ENCODE peak calls at places on chromosomes 6 and 20, in four cellular contexts. O, V, J and M are unnamed samples.

GRCh38 chr6:154570505-154570904 is 60.0 kb upstream of the CNKSR3 start:
- DNase-seq in O (no peak), J (no peak), V (no peak), M (no peak)

GRCh38 chr20:2578430-2579192 is 42.2 kb downstream of the TMC2 start:
- DNase-seq in O (no peak), V (no peak), J (peak), M (no peak)

GRCh38 chr6:117414770-117415169 is 11.0 kb downstream of the ROS1 start:
- DNase-seq in O (no peak), J (no peak), V (peak), M (peak)

GRCh38 chr6:70423189-70424133 is 10.2 kb downstream of the FAM135A start:
- DNase-seq in J (no peak), O (no peak), V (peak), M (no peak)

GRCh38 chr6:24949020-24949569 is 13.3 kb upstream of the RIPOR2 start:
- DNase-seq in V (no peak), O (no peak), J (no peak), M (no peak)

GRCh38 chr20:63206878-63207277 is 9.1 kb downstream of the YTHDF1 start:
- DNase-seq in J (no peak), O (no peak), V (peak), M (no peak)

GRCh38 chr20:51131806-51132205 is 108.9 kb upstream of the KCNG1 start:
- DNase-seq in V (no peak), J (no peak), O (no peak), M (no peak)

GRCh38 chr20:53021934-53022333 is 49.8 kb downstream of the TSHZ2 start:
- DNase-seq in O (no peak), J (no peak), V (no peak), M (no peak)

GRCh38 chr20:11267131-11267761 is 593.4 kb upstream of the JAG1 start:
- DNase-seq in J (peak), V (peak), O (peak), M (no peak)

GRCh38 chr6:75344455-75344854 is 59.9 kb upstream of the TMEM30A start:
- DNase-seq in O (no peak), V (no peak), J (no peak), M (no peak)

GRCh38 chr20:23153696-23154341 is 67.7 kb upstream of the CD93 start:
- DNase-seq in J (no peak), V (no peak), O (no peak), M (no peak)

GRCh38 chr6:102075539-102075938 is 682.0 kb downstream of the GRIK2 start:
- DNase-seq in V (peak), O (no peak), J (no peak), M (no peak)

GRCh38 chr6:117495873-117496272 is 13.4 kb downstream of the DCBLD1 start:
- DNase-seq in J (no peak), O (no peak), V (no peak), M (no peak)

GRCh38 chr6:6005467-6006427 is 978 bp downstream of the NRN1 start:
- DNase-seq in O (no peak), V (no peak), J (no peak), M (no peak)

GRCh38 chr6:166598441-166599138 is 12.1 kb upstream of the RAMACL start:
- DNase-seq in O (no peak), V (peak), J (no peak), M (no peak)

GRCh38 chr6:128724738-128725137 is 158.2 kb upstream of the LAMA2 start:
- DNase-seq in O (no peak), J (no peak), V (no peak), M (no peak)

GRCh38 chr20:41359541-41360011 is 7.0 kb downstream of the EMILIN3 start:
- DNase-seq in V (no peak), J (no peak), O (no peak), M (peak)

GRCh38 chr6:166678426-166678825 is 51.4 kb upstream of the RPS6KA2 start:
- DNase-seq in O (no peak), V (no peak), J (peak), M (no peak)

GRCh38 chr6:105536961-105537360 is 134.1 kb upstream of the PREP start:
- DNase-seq in O (no peak), V (no peak), J (no peak), M (no peak)

GRCh38 chr20:53723621-53724020 is 130.0 kb upstream of the ZNF217 start:
- DNase-seq in O (no peak), J (no peak), V (no peak), M (no peak)

GRCh38 chr6:126716012-126716411 is 376.1 kb downstream of the CENPW start:
- DNase-seq in J (no peak), V (peak), O (no peak), M (no peak)

GRCh38 chr6:79250107-79250514 is 15.6 kb upstream of the HMGN3 start:
- DNase-seq in O (no peak), J (no peak), V (no peak), M (no peak)

GRCh38 chr20:60092729-60093128 is 134.5 kb downstream of the CDH26 start:
- DNase-seq in J (no peak), O (no peak), V (no peak), M (no peak)

GRCh38 chr6:35489995-35490791 is 6.7 kb downstream of the TEAD3 start:
- DNase-seq in V (peak), J (peak), O (no peak), M (peak)

GRCh38 chr6:2244261-2245102 is 923 bp downstream of the GMDS start:
- DNase-seq in V (no peak), J (no peak), O (no peak), M (peak)

GRCh38 chr6:33116417-33116816 is 40.6 kb downstream of the HLA-DPB1 start:
- DNase-seq in V (no peak), O (no peak), J (no peak), M (no peak)

GRCh38 chr20:50911716-50912115 is 19.5 kb downstream of the ADNP start:
- DNase-seq in V (no peak), J (no peak), O (no peak), M (no peak)

GRCh38 chr6:111628117-111628866 is 22.6 kb upstream of the TRAF3IP2 start:
- DNase-seq in O (no peak), J (no peak), V (peak), M (no peak)